ENCODE peak calls at places on chromosomes 6 and 20, in seven cellular contexts. G, H, X, A, D, L and Q are unnamed samples.

GRCh38 chr20:16488086-16488485 is 85.2 kb downstream of the KIF16B start:
- DNase-seq in G (no peak), H (no peak), X (no peak), A (no peak), D (no peak), L (no peak), Q (no peak)

GRCh38 chr6:37827603-37828265 is 8.2 kb downstream of the ZFAND3 start:
- DNase-seq in G (no peak), H (no peak), X (no peak), A (no peak), D (no peak), L (no peak), Q (no peak)

GRCh38 chr20:50519036-50519780 is 9.0 kb downstream of the PTPN1 start:
- DNase-seq in G (no peak), H (no peak), X (no peak), A (peak), D (no peak), L (no peak), Q (no peak)

GRCh38 chr6:159068904-159069578 is 24.2 kb upstream of the TAGAP start:
- DNase-seq in G (no peak), H (no peak), X (peak), A (no peak), D (peak), L (no peak), Q (no peak)

GRCh38 chr20:64209148-64209547 is 44.9 kb downstream of the MYT1 start:
- DNase-seq in G (no peak), H (no peak), X (no peak), A (no peak), D (no peak), L (no peak), Q (no peak)

GRCh38 chr6:79781916-79782315 is 150.8 kb downstream of the SH3BGRL2 start:
- DNase-seq in G (no peak), H (no peak), X (no peak), A (no peak), D (no peak), L (no peak), Q (no peak)

GRCh38 chr6:4928426-4928825 is 75.4 kb downstream of the RPP40 start:
- DNase-seq in G (no peak), H (no peak), X (no peak), A (no peak), D (no peak), L (no peak), Q (no peak)

GRCh38 chr20:19952392-19952791 is 64.8 kb upstream of the NAA20 start:
- DNase-seq in G (no peak), H (no peak), X (no peak), A (no peak), D (no peak), L (no peak), Q (no peak)

GRCh38 chr20:47809161-47809560 is 23.9 kb upstream of the SULF2 start:
- DNase-seq in G (no peak), H (no peak), X (no peak), A (no peak), D (peak), L (no peak), Q (no peak)

GRCh38 chr20:9409981-9410380 is 104.4 kb upstream of the LAMP5 start:
- DNase-seq in G (no peak), H (no peak), X (no peak), A (no peak), D (no peak), L (no peak), Q (no peak)

GRCh38 chr20:32201296-32201976 is 6.1 kb downstream of the PLAGL2 start:
- DNase-seq in G (no peak), H (no peak), X (no peak), A (no peak), D (no peak), L (no peak), Q (no peak)

GRCh38 chr6:154683756-154684523 is 49.3 kb upstream of the SCAF8 start:
- DNase-seq in G (no peak), H (no peak), X (no peak), A (no peak), D (peak), L (no peak), Q (no peak)

GRCh38 chr20:41134362-41135186 is 2.8 kb upstream of the PLCG1 start:
- DNase-seq in G (no peak), H (no peak), X (no peak), A (no peak), D (no peak), L (no peak), Q (no peak)

GRCh38 chr20:8388707-8389106 is 256.6 kb downstream of the PLCB1 start:
- DNase-seq in G (no peak), H (no peak), X (no peak), A (no peak), D (no peak), L (no peak), Q (no peak)

GRCh38 chr6:166936079-166936787 is 20.1 kb downstream of the RNASET2 start:
- DNase-seq in G (no peak), H (no peak), X (no peak), A (no peak), D (peak), L (no peak), Q (peak)

GRCh38 chr6:9851006-9851405 is 563.9 kb downstream of the TFAP2A start:
- DNase-seq in G (no peak), H (no peak), X (no peak), A (no peak), D (no peak), L (no peak), Q (no peak)

GRCh38 chr6:37311666-37312473 is 41.9 kb upstream of the RNF8 start:
- DNase-seq in G (no peak), H (no peak), X (no peak), A (no peak), D (no peak), L (no peak), Q (no peak)

GRCh38 chr6:145893586-145893985 is 70.6 kb downstream of the SHPRH start:
- DNase-seq in G (no peak), H (no peak), X (no peak), A (no peak), D (no peak), L (no peak), Q (no peak)